ENCODE peak calls at places on chromosomes 2 and 18, in six cellular contexts. Q is spleen, O is uterus, U is esophagus squamous epithelium, T is A673, G is NT2/D1. X is an unnamed sample.

GRCh38 chr18:77777126-77777525 is 527.5 kb downstream of the GALR1 start:
- DNase-seq in O (no peak), U (no peak), Q (no peak), T (no peak), G (no peak), X (no peak)

GRCh38 chr2:133489146-133489545 is 79.1 kb downstream of the NCKAP5 start:
- DNase-seq in G (no peak), O (no peak), Q (no peak), T (peak; percentile 62), U (no peak), X (no peak)

GRCh38 chr2:237563816-237564215 is 2.6 kb upstream of the PRLH start:
- DNase-seq in T (no peak), O (no peak), U (no peak), Q (peak; percentile 61), G (no peak), X (no peak)

GRCh38 chr2:209901187-209901586 is 101.3 kb upstream of the RPE start:
- DNase-seq in Q (no peak), G (no peak), U (no peak), O (no peak), T (peak; percentile 83), X (no peak)

GRCh38 chr2:183892315-183892941 is 705.9 kb upstream of the ZNF804A start:
- DNase-seq in U (no peak), Q (no peak), T (no peak), G (no peak), O (no peak), X (no peak)

GRCh38 chr2:149645391-149645790 is 57.8 kb upstream of the MMADHC start:
- DNase-seq in U (no peak), G (no peak), Q (no peak), T (peak; percentile 13), O (no peak), X (no peak)

GRCh38 chr2:183244300-183244849 is 120.1 kb downstream of the NUP35 start:
- DNase-seq in Q (no peak), G (no peak), O (no peak), U (no peak), T (no peak), X (no peak)

GRCh38 chr18:2411381-2411977 is 159.8 kb downstream of the METTL4 start:
- DNase-seq in O (no peak), T (no peak), Q (no peak), G (no peak), U (no peak), X (no peak)

GRCh38 chr2:7697052-7697451 is 779.8 kb downstream of the RNF144A start:
- DNase-seq in O (no peak), T (no peak), G (no peak), Q (no peak), U (no peak), X (no peak)

GRCh38 chr18:64094210-64094609 is 54.7 kb downstream of the LINC00305 start:
- DNase-seq in Q (no peak), T (no peak), U (no peak), O (no peak), G (no peak), X (no peak)

GRCh38 chr2:230925879-230926765 is 1.1 kb upstream of the GPR55 start:
- DNase-seq in Q (peak; percentile 72), U (no peak), O (no peak), T (no peak), G (no peak), X (no peak)

GRCh38 chr2:227491391-227491790 is 19.4 kb downstream of the AGFG1 start:
- DNase-seq in U (no peak), Q (no peak), T (peak; percentile 35), O (no peak), G (no peak), X (no peak)

GRCh38 chr2:26072925-26073768 is 39.3 kb downstream of the RAB10 start:
- DNase-seq in O (no peak), T (peak; percentile 14), Q (no peak), U (no peak), G (no peak), X (peak; percentile 56)

GRCh38 chr2:141899740-141900139 is 231.1 kb downstream of the LRP1B start:
- DNase-seq in Q (no peak), G (no peak), T (peak; percentile 15), O (no peak), U (no peak), X (no peak)

GRCh38 chr2:227238242-227239237 is 74.1 kb downstream of the COL4A3 start:
- DNase-seq in G (peak; percentile 71), Q (peak; percentile 83), T (peak; percentile 71), U (no peak), O (peak; percentile 40), X (peak; percentile 79)

GRCh38 chr2:36446258-36446657 is 90.7 kb downstream of the CRIM1 start:
- DNase-seq in G (no peak), Q (no peak), O (no peak), T (no peak), U (no peak), X (no peak)

GRCh38 chr2:118190365-118190916 is 102.2 kb downstream of the INSIG2 start:
- DNase-seq in Q (no peak), T (no peak), O (no peak), G (no peak), U (no peak), X (no peak)

GRCh38 chr2:74938264-74938663 is 20.2 kb upstream of the POLE4 start:
- DNase-seq in T (no peak), Q (no peak), O (no peak), G (no peak), U (no peak), X (no peak)

GRCh38 chr2:74944987-74945782 is 13.3 kb upstream of the POLE4 start:
- DNase-seq in O (no peak), U (no peak), Q (no peak), T (no peak), G (no peak), X (no peak)

GRCh38 chr2:74942263-74942662 is 16.2 kb upstream of the POLE4 start:
- DNase-seq in T (no peak), Q (no peak), G (no peak), O (no peak), U (no peak), X (no peak)

GRCh38 chr2:74939919-74940812 is 18.3 kb upstream of the POLE4 start:
- DNase-seq in O (no peak), Q (no peak), T (no peak), U (no peak), G (no peak), X (no peak)

DNA sequence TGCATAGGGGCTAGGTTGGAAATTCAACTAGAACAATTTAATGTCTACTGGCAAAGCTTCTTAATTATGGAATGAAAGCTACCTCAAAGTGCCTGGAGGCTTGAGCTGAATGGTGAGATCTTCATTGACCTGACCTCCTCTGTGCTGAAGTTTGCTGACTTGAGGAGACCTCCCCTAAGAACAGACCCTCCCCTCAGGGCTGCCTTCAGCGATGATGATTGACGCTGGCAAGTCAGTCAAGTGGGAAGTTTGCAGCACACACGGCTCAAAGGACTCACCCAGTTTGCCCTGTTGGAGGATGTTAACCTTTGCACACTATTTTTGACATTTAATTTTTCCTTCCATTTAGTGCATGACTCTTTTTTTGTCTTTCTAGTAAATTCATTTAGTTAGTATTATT is 17.2 kb upstream of the POLE4 start:
- DNase-seq in U (no peak), O (no peak), Q (no peak), G (no peak), T (no peak), X (no peak)
- H3K36me3 ChIP-seq in U (no peaks in the 10 kb centered on the region), O (no peaks in the 10 kb centered on the region), Q (no peaks in the 10 kb centered on the region), G (no peaks in the 10 kb centered on the region), T (no peaks in the 10 kb centered on the region), X (no peaks in the 10 kb centered on the region)

DNA sequence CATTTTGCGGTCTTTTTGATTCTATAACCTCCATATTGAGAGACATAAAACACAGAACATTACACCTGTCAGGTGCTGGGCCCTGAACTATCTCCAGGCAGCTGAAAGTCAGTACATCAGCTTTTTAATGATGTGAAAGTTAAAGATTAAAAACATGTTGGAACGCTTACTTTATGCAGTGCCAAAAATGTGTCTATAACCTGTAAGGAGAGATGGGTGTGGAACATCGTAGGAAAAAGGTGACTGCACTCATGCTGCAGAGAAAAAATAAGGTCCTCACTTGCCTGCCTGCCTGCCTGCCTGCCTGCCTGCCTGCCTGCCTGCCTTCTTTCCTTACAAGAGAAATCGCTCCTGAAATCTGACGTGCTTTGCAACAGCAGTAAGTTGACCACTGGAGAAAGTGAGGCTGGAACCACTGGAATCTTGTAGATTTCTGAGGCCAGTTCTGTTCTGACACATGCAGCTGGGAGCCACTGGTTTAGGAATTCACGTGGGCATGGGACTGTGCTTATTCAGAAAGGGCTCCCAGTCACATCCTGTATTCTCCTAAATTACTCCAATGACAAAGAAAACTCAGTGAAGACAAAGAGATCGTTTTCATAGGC is 34.1 kb downstream of the BCL11A start:
- DNase-seq in T (no peak), U (no peak), Q (no peak), O (no peak), G (no peak), X (no peak)
- H3K36me3 ChIP-seq in T (no peaks in the 10 kb centered on the region), U (no peaks in the 10 kb centered on the region), Q (peaks cover 12% of the 10 kb centered on the region), O (no peaks in the 10 kb centered on the region), G (peaks cover 43% of the 10 kb centered on the region), X (no peaks in the 10 kb centered on the region)

GRCh38 chr2:235402444-235402843 is 91.4 kb upstream of the AGAP1 start:
- DNase-seq in O (no peak), Q (no peak), U (no peak), T (no peak), G (no peak), X (no peak)

GRCh38 chr2:235399895-235400294 is 93.9 kb upstream of the AGAP1 start:
- DNase-seq in O (no peak), U (no peak), T (no peak), Q (no peak), G (no peak), X (no peak)

GRCh38 chr2:235406420-235406819 is 87.4 kb upstream of the AGAP1 start:
- DNase-seq in G (no peak), U (no peak), Q (no peak), T (peak; percentile 27), O (no peak), X (peak; percentile 46)

DNA sequence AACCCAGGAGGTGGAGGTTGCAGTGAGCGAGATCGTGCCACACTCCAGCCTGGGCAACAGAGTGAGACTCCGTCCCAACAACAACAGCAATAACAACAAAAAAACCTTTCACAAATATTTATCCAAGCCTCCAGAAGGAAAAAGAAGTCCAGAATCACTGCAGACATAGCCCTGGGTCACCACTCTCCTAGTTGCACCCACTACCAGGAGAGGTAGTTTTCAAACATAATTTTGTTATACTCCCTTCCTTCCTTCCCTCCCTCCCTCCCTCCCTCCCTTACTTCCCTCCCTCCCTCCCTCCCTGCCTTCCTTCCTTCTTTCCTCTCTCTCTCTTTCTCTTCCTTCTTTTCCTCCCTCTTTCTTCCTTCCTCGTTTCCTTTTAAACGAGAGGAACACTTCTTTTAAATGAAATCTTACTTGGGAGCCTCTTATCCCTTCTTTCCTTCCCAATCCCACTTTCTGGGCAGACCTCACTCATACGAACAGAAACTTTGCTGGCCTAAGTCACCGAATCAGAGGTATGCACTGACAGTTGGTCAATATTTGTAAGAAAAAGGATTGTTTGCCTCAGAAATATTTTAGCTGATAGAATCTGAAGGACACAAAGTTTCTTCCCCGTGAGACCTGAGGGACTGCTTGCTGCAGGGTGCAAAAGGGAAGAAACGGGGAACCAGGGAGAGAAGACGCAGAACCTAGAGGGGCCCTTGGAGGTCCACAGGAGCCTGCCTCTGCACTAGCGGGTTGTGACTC is 88.1 kb upstream of the AGAP1 start:
- DNase-seq in T (no peak), G (no peak), O (no peak), Q (no peak), U (no peak), X (no peak)
- H3K36me3 ChIP-seq in T (no peaks in the 10 kb centered on the region), G (no peaks in the 10 kb centered on the region), O (no peaks in the 10 kb centered on the region), Q (no peaks in the 10 kb centered on the region), U (no peaks in the 10 kb centered on the region), X (no peaks in the 10 kb centered on the region)

GRCh38 chr2:127877626-127878025 is 8.1 kb downstream of the AMMECR1L start:
- DNase-seq in Q (no peak), T (no peak), O (no peak), U (no peak), G (no peak), X (no peak)
- H3K36me3 ChIP-seq in Q (peaks cover 68% of the 10 kb centered on the region), T (peaks cover 36% of the 10 kb centered on the region), O (no peaks in the 10 kb centered on the region), U (peaks cover 71% of the 10 kb centered on the region), G (peaks cover 68% of the 10 kb centered on the region), X (no peaks in the 10 kb centered on the region)

X was measured in adrenal gland.